ENCODE peak calls at places on chromosomes 5 and 9, in five cellular contexts. Y is choroid plexus epithelial cell, T is omental fat pad, Q is dorsolateral prefrontal cortex, A is fibroblast of lung. P is an unnamed sample.

GRCh38 chr5:95812100-95812472 is 10.4 kb downstream of the GLRX start:
- DNase-seq in Y (peak; percentile 70), T (no peak), Q (no peak), A (peak; percentile 25), P (no peak)

GRCh38 chr5:57004800-57005199 is 52.9 kb upstream of the MIER3 start:
- DNase-seq in Y (no peak), T (no peak), Q (no peak), A (no peak), P (no peak)

GRCh38 chr9:112764837-112765236 is 14.3 kb downstream of the SNX30 start:
- DNase-seq in Y (no peak), T (no peak), Q (no peak), A (no peak), P (no peak)

GRCh38 chr5:41112486-41113455 is 41.6 kb upstream of the MROH2B start:
- DNase-seq in Y (peak; percentile 38), T (no peak), Q (no peak), A (peak; percentile 35), P (no peak)

GRCh38 chr5:74282495-74282894 is 358.0 kb downstream of the ENC1 start:
- DNase-seq in Y (no peak), T (no peak), Q (no peak), A (no peak), P (no peak)

GRCh38 chr5:98775246-98775961 is 1.9 kb downstream of the RGMB start:
- DNase-seq in Y (no peak), T (no peak), Q (no peak), A (no peak), P (no peak)

GRCh38 chr5:112415552-112415951 is 3.5 kb downstream of the EPB41L4A start:
- DNase-seq in Y (no peak), T (no peak), Q (no peak), A (no peak), P (no peak)

GRCh38 chr9:20921362-20921761 is 110.1 kb downstream of the HACD4 start:
- DNase-seq in Y (no peak), T (no peak), Q (no peak), A (no peak), P (no peak)

GRCh38 chr5:163350083-163350482 is 87.3 kb upstream of the CCNG1 start:
- DNase-seq in Y (peak; percentile 46), T (no peak), Q (no peak), A (no peak), P (no peak)

GRCh38 chr5:34610576-34610975 is 45.6 kb upstream of the RAI14 start:
- DNase-seq in Y (no peak), T (no peak), Q (no peak), A (no peak), P (no peak)

GRCh38 chr9:131732636-131733340 is 7.1 kb downstream of the RAPGEF1 start:
- DNase-seq in Y (no peak), T (no peak), Q (no peak), A (no peak), P (peak; percentile 47)

GRCh38 chr5:174825587-174825986 is 101.2 kb downstream of the MSX2 start:
- DNase-seq in Y (peak; percentile 43), T (no peak), Q (no peak), A (peak; percentile 83), P (no peak)

GRCh38 chr5:29079771-29080170 is 2041.4 kb upstream of the CDH9 start:
- DNase-seq in Y (no peak), T (no peak), Q (no peak), A (no peak), P (no peak)

GRCh38 chr5:10144040-10144439 is 105.6 kb downstream of the ATPSCKMT start:
- DNase-seq in Y (no peak), T (no peak), Q (no peak), A (no peak), P (no peak)

GRCh38 chr9:135349212-135349962 is 130.2 kb upstream of the PPP1R26 start:
- DNase-seq in Y (no peak), T (no peak), Q (no peak), A (no peak), P (no peak)

GRCh38 chr9:95738438-95738837 is 137.1 kb upstream of the ERCC6L2 start:
- DNase-seq in Y (no peak), T (no peak), Q (no peak), A (no peak), P (no peak)

GRCh38 chr9:115104908-115105307 is 13.0 kb downstream of the TNC start:
- DNase-seq in Y (no peak), T (no peak), Q (no peak), A (peak; percentile 92), P (no peak)

GRCh38 chr5:43582082-43583005 is 20.6 kb upstream of the NNT start:
- DNase-seq in Y (no peak), T (no peak), Q (no peak), A (no peak), P (no peak)

GRCh38 chr9:92188969-92189781 is 74.0 kb upstream of the SPTLC1 start:
- DNase-seq in Y (no peak), T (no peak), Q (no peak), A (no peak), P (no peak)

GRCh38 chr9:136044971-136045594 is 50.0 kb downstream of the NACC2 start:
- DNase-seq in Y (no peak), T (no peak), Q (peak; percentile 70), A (no peak), P (no peak)

DNA sequence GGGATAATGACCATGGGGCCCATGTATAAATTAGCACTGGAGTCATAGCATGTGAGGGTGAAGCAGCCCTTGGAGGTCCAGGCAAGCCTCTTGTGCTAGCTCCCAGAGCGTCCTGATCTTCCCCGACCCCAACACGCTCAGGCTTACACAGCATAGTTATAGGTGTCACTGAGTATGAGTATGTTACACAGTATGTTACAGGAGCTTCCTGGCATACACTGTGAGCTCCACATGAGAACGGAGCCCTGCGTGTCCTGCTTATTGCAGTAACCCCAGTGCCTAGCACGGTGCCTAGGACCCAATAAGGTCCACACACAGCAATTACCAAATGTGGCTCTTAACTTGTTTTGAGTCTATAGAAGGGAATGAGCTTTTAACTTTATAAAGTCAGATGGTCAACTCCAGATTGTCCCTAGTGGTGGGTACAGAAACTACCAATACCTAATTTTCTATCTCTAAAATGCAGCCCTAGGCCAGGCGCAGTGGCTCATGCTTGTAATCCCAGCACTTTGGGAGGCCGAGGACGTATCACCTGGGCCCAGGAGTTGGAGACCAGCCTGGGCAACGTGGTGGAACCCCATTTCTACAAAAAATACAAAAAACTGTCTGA is 64.1 kb downstream of the PLAC8L1 start:
- DNase-seq in Y (peak; percentile 30), T (no peak), Q (no peak), A (no peak), P (no peak)
- TF ChIP-seq CTCF in Y (peak; percentile 54), T (no peak), Q (peak; percentile 14), A (no peak), P (no peak)

GRCh38 chr5:145908206-145908945 is 28.0 kb upstream of the SH3RF2 start:
- DNase-seq in Y (peak; percentile 16), T (no peak), Q (no peak), A (no peak), P (no peak)
- TF ChIP-seq CTCF in Y (peak; percentile 54), T (no peak), Q (no peak), A (no peak), P (no peak)

DNA sequence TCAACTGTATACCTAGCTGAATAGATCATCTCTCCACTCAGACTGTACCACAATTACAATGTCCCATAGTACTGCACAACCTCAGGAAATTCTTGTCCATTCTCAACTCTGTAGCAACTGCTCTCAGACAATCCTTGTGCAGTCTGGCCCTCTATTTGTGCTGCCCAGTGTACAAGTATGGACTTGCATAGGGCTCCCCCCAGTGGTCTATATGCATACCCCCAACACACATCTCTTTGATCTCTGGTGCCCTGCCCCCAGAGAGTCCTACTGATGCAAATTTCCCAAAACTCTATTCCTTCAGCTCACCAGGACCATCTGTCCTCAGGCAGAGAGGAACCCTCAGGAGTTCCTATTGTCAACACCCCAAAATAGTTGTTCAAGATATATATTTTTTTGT is 205.3 kb downstream of the SLCO4C1 start:
- DNase-seq in Y (peak; percentile 15), T (no peak), Q (no peak), A (no peak), P (no peak)
- TF ChIP-seq CTCF in Y (peak; percentile 9), T (no peak), Q (no peak), A (no peak), P (no peak)

GRCh38 chr9:27549196-27549737 is 19.7 kb upstream of the MOB3B start:
- DNase-seq in Y (peak; percentile 13), T (no peak), Q (no peak), A (no peak), P (no peak)

GRCh38 chr9:27545471-27545870 is 15.9 kb upstream of the MOB3B start:
- DNase-seq in Y (no peak), T (no peak), Q (no peak), A (no peak), P (no peak)

GRCh38 chr9:27542519-27542918 is 12.9 kb upstream of the MOB3B start:
- DNase-seq in Y (peak; percentile 9), T (no peak), Q (no peak), A (peak; percentile 24), P (no peak)

DNA sequence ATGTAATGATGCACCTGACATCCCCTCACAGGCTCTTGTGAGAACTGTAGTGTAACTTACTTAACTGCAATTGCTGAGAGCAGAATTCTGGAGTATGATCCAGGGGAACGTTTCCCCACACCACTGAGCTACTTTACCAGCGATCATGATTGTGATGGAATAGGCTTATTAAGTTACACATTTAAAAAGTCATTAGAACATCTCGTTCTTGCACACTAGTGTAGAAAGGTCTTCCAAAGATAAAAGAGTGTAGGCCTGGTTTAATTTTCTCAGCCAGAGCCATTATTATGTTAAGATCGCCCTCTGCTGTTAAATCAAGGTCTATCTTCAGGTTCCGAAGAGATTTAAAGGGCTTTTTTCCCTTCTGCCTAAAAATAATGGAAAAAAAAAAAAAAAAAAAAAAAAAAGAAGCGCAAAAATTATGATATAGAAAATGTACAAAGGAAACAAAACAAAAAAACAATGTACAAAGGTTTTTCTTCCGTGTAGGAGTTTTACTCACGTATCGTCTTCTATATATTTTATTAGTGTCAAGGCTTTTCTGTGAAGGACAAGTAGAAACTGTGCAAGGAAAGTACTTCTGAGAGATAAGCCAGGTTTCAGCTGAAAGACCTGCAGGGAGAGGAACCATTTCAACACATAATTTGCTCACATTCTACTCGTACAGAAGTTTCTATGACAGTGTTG is 18.6 kb upstream of the MOB3B start:
- DNase-seq in Y (peak; percentile 73), T (no peak), Q (no peak), A (no peak), P (no peak)
- TF ChIP-seq CTCF in Y (peak; percentile 54), T (no peak), Q (peak; percentile 80), A (peak; percentile 50), P (no peak)

DNA sequence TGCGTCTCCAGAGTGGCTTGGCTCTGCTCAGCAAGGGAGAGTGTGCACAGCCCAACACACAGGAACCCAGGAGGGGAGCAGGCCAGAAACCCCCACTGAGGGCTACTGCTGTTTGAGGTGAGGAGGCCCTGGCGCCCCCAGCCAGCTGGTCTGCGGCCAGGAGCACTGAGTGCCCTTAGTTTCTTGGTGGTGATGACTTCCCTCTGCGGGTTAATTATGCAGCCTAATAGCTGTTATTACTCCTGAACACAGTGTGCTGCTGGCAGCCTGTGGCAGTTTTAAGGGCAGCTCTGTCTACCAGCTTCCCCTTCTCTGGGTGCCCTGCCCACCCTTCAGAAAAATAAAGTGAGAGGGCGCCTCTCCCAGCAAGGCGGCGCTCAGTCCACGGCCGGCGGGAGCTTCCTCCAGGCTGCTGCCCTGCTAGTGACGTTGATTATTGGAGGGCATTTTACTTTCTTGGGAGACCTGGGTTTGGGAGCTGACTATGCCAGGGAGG is 19.2 kb downstream of the GADD45G start:
- DNase-seq in Y (no peak), T (no peak), Q (peak; percentile 29), A (no peak), P (no peak)
- TF ChIP-seq CTCF in Y (no peak), T (no peak), Q (peak; percentile 30), A (no peak), P (no peak)

P was measured in natural killer cell.